ENCODE peak calls at places on chromosomes 12 and 14, in four cellular contexts. One of them, this sample, is unnamed.
A peak's percentile ranks its signal among the peaks of the same experiment; 100 is the strongest.

GRCh38 chr14:82067221-82067620 is 533.6 kb upstream of the SEL1L start:
- DNase-seq in PC-3: no peak
- DNase-seq in MG63: no peak
- DNase-seq in stomach: no peak
- DNase-seq in this sample: no peak

GRCh38 chr12:27907766-27908165 is 64.8 kb downstream of the PTHLH start:
- DNase-seq in PC-3: peak; percentile 88
- DNase-seq in MG63: no peak
- DNase-seq in stomach: no peak
- DNase-seq in this sample: no peak

GRCh38 chr12:123059501-123059900 is 79.0 kb downstream of the ARL6IP4 start:
- DNase-seq in PC-3: no peak
- DNase-seq in MG63: no peak
- DNase-seq in stomach: no peak
- DNase-seq in this sample: no peak

GRCh38 chr14:21059842-21060589 is 2.4 kb downstream of the RNASE8 start:
- DNase-seq in PC-3: no peak
- DNase-seq in MG63: no peak
- DNase-seq in stomach: no peak
- DNase-seq in this sample: no peak

GRCh38 chr12:108591267-108591980 is 6.5 kb downstream of the TMEM119 start:
- DNase-seq in PC-3: no peak
- DNase-seq in MG63: no peak
- DNase-seq in stomach: no peak
- DNase-seq in this sample: no peak

GRCh38 chr12:80513211-80513610 is 69.2 kb downstream of the PTPRQ start:
- DNase-seq in PC-3: no peak
- DNase-seq in MG63: no peak
- DNase-seq in stomach: no peak
- DNase-seq in this sample: peak; percentile 14

GRCh38 chr12:117994551-117995438 is 21.7 kb upstream of the RFC5 start:
- DNase-seq in PC-3: no peak
- DNase-seq in MG63: no peak
- DNase-seq in stomach: no peak
- DNase-seq in this sample: no peak

GRCh38 chr14:91158091-91158790 is 44.4 kb downstream of the DGLUCY start:
- DNase-seq in PC-3: no peak
- DNase-seq in MG63: no peak
- DNase-seq in stomach: peak; percentile 81
- DNase-seq in this sample: no peak

GRCh38 chr12:115338566-115339294 is 654.8 kb upstream of the TBX3 start:
- DNase-seq in PC-3: peak; percentile 60
- DNase-seq in MG63: no peak
- DNase-seq in stomach: no peak
- DNase-seq in this sample: no peak

GRCh38 chr14:69298131-69299071 is 38.4 kb downstream of the GALNT16 start:
- DNase-seq in PC-3: no peak
- DNase-seq in MG63: no peak
- DNase-seq in stomach: no peak
- DNase-seq in this sample: peak; percentile 40

DNA sequence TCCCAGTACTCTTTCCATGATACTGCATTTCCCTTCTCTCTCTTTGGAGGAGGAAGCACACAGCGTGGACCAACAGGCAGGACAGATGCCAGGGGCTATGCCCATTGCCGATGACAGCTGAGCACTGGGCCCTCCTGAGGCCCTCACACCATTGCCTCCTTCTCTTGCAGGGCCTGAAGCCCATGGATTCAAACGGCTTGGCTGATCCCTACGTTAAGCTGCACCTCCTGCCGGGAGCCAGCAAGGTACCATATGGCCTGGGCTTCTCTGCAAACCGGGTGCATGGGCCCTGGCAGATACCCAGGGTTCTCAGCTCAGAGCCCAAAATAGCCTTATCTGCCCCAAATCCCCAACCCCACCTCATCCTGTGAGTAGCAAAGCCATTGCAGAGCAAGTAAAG is 25.2 kb upstream of the OAS1 start:
- DNase-seq in PC-3: no peak
- DNase-seq in MG63: no peak
- DNase-seq in stomach: no peak
- DNase-seq in this sample: no peak
- H3K27me3 ChIP-seq in PC-3: peaks cover 91% of the 10 kb centered on the region
- H3K27me3 ChIP-seq in MG63: peaks cover 13% of the 10 kb centered on the region
- H3K27me3 ChIP-seq in stomach: peaks cover 47% of the 10 kb centered on the region
- H3K27me3 ChIP-seq in this sample: peaks cover 42% of the 10 kb centered on the region

DNA sequence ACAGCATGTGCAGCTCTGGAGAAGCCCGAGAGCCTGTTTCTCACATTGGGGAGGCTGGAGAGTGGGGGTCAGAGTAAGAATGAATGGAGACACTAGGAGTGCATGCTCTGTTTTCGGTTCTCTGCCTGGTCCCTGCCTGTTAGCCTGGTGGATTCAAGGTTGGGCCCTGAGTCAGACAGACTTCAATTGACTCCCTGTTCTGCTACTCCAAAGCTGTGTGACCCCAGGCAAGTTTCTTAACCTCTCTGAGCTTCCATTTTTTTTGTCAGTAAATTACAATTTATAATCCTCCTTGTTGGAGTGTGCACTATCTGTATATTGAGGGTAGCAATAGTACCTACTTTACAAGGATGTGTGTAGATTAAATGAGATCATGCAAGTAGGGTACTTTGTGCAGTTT is 102.6 kb upstream of the ESRRB start:
- DNase-seq in PC-3: no peak
- DNase-seq in MG63: no peak
- DNase-seq in stomach: no peak
- DNase-seq in this sample: no peak
- H3K27me3 ChIP-seq in PC-3: peaks cover 4% of the 10 kb centered on the region
- H3K27me3 ChIP-seq in MG63: no peaks in the 10 kb centered on the region
- H3K27me3 ChIP-seq in stomach: peaks cover 4% of the 10 kb centered on the region
- H3K27me3 ChIP-seq in this sample: peaks cover 3% of the 10 kb centered on the region

GRCh38 chr12:54008260-54008552 is 579 bp upstream of the HOXC8 start:
- DNase-seq in PC-3: no peak
- DNase-seq in MG63: no peak
- DNase-seq in stomach: no peak
- DNase-seq in this sample: no peak

GRCh38 chr12:54011665-54012532 is 3.1 kb downstream of the HOXC8 start:
- DNase-seq in PC-3: no peak
- DNase-seq in MG63: no peak
- DNase-seq in stomach: no peak
- DNase-seq in this sample: no peak

GRCh38 chr12:54009171-54010052 is 627 bp downstream of the HOXC8 start:
- DNase-seq in PC-3: peak; percentile 46
- DNase-seq in MG63: peak; percentile 44
- DNase-seq in stomach: no peak
- DNase-seq in this sample: no peak

GRCh38 chr12:54010972-54011664 is 2.3 kb downstream of the HOXC8 start:
- DNase-seq in PC-3: no peak
- DNase-seq in MG63: no peak
- DNase-seq in stomach: no peak
- DNase-seq in this sample: no peak

DNA sequence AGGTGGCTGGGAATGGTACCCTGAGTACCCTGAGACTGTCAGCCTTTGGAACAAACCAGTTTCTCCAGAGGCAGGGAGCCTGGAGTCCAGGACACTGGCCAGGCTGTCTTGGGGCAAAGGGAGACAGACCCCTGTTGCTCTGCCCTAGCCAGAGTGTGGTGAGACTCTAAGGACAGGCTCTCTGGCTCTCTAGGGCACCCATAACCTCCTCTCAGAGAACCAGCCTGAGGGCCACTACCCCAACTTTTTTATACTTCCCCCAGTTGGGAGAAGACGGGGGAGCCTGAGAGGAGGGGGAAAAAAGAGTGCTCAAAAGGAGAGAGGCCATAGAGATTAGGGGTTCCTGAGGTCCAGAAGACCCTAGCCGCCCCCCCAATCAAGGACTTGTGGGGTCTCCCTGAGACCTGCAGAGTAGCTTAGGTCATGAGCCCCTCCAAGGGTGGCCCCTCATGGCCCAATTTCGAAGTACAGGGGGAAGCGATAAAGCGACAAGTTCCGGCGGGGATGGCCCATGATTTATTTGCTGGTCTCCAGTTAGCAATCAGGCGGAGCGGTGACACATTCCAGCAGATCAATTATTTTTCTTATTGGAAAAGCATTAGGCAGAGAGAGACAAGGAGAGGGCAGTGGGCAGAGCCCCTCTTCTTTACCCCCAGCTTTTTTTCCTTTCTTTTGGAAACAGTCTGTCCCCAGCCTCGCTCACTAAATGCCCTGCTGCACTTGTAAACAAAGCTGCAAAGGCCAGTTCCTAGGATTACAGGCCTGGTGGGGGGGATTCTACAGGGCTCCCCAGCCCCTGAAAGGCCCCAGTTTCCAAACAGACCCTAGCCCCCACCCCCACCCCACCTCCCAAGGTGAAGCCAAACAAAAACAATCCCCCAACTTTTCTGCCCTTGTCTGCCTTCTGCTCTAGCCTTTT is 1.5 kb downstream of the HOXC8 start:
- DNase-seq in PC-3: no peak
- DNase-seq in MG63: no peak
- DNase-seq in stomach: no peak
- DNase-seq in this sample: no peak
- H3K27me3 ChIP-seq in PC-3: no peaks in the 10 kb centered on the region
- H3K27me3 ChIP-seq in MG63: no peaks in the 10 kb centered on the region
- H3K27me3 ChIP-seq in stomach: peaks cover 100% of the 10 kb centered on the region
- H3K27me3 ChIP-seq in this sample: peaks cover 93% of the 10 kb centered on the region

DNA sequence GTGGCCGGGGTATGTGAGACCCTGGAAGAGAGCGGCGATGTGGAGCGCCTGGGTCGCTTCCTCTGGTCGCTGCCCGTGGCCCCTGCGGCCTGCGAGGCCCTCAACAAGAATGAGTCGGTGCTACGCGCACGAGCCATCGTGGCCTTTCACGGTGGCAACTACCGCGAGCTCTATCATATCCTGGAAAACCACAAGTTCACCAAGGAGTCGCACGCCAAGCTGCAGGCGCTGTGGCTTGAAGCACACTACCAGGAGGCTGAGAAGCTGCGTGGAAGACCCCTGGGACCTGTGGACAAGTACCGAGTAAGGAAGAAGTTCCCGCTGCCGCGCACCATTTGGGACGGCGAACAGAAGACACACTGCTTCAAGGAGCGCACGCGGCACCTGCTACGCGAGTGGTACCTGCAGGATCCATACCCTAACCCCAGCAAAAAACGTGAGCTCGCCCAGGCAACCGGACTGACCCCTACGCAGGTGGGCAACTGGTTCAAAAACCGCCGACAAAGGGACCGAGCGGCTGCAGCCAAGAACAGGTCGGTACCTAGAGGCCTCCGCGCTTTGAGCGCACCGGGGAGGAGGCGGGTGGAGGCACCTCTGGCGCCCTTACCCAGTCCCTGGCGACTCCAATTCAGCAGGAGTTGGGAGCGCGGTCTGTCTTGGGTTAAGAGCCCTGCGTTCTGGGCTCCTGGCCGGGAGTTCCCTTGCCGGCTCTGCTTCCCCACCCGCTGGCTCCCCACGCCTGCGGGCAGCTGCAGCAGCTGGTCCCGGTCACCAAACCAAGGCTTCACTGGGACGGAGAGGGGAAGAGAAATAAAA is 700 bp downstream of the SIX6 start:
- DNase-seq in PC-3: no peak
- DNase-seq in MG63: no peak
- DNase-seq in stomach: no peak
- DNase-seq in this sample: no peak
- H3K27me3 ChIP-seq in PC-3: peaks cover 74% of the 10 kb centered on the region
- H3K27me3 ChIP-seq in MG63: peaks cover 41% of the 10 kb centered on the region
- H3K27me3 ChIP-seq in stomach: peaks cover 100% of the 10 kb centered on the region
- H3K27me3 ChIP-seq in this sample: peaks cover 100% of the 10 kb centered on the region

GRCh38 chr12:13277278-13277677 is 80.8 kb downstream of the EMP1 start:
- DNase-seq in PC-3: no peak
- DNase-seq in MG63: no peak
- DNase-seq in stomach: no peak
- DNase-seq in this sample: no peak

GRCh38 chr12:13273097-13273496 is 76.6 kb downstream of the EMP1 start:
- DNase-seq in PC-3: no peak
- DNase-seq in MG63: no peak
- DNase-seq in stomach: no peak
- DNase-seq in this sample: no peak

GRCh38 chr12:13273850-13274249 is 77.3 kb downstream of the EMP1 start:
- DNase-seq in PC-3: no peak
- DNase-seq in MG63: no peak
- DNase-seq in stomach: no peak
- DNase-seq in this sample: no peak

GRCh38 chr12:13278249-13278787 is 81.8 kb downstream of the EMP1 start:
- DNase-seq in PC-3: peak; percentile 69
- DNase-seq in MG63: peak; percentile 56
- DNase-seq in stomach: peak; percentile 78
- DNase-seq in this sample: no peak

GRCh38 chr12:13275366-13275765 is 78.8 kb downstream of the EMP1 start:
- DNase-seq in PC-3: no peak
- DNase-seq in MG63: no peak
- DNase-seq in stomach: no peak
- DNase-seq in this sample: no peak
- H3K27me3 ChIP-seq in PC-3: peaks cover 70% of the 10 kb centered on the region
- H3K27me3 ChIP-seq in MG63: peaks cover 2% of the 10 kb centered on the region
- H3K27me3 ChIP-seq in stomach: peaks cover 20% of the 10 kb centered on the region
- H3K27me3 ChIP-seq in this sample: no peaks in the 10 kb centered on the region

GRCh38 chr12:59484575-59484974 is 111.3 kb upstream of the SLC16A7 start:
- DNase-seq in PC-3: no peak
- DNase-seq in MG63: no peak
- DNase-seq in stomach: no peak
- DNase-seq in this sample: no peak

GRCh38 chr12:59491877-59492276 is 104.0 kb upstream of the SLC16A7 start:
- DNase-seq in PC-3: no peak
- DNase-seq in MG63: no peak
- DNase-seq in stomach: no peak
- DNase-seq in this sample: no peak

DNA sequence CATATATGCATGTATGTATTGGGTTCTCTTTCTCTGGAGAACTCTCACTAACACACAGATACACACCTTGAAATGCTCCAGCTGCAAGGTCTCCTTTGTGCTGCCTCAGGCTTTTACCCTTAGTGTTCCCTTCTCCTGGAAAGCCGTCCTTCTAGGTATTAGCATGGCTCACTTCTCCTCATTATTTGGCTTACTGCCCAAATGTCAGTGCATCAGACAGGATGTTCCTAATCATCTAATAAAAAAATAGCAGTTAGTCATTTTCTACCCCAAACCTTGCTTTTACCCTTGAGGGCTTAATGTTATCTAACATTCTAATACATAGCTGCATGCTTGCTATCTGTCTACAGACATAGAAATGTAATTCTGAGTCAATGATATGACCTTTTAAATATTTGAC is 109.0 kb upstream of the SLC16A7 start:
- DNase-seq in PC-3: peak; percentile 62
- DNase-seq in MG63: no peak
- DNase-seq in stomach: no peak
- DNase-seq in this sample: no peak
- H3K27me3 ChIP-seq in PC-3: no peaks in the 10 kb centered on the region
- H3K27me3 ChIP-seq in MG63: no peaks in the 10 kb centered on the region
- H3K27me3 ChIP-seq in stomach: no peaks in the 10 kb centered on the region
- H3K27me3 ChIP-seq in this sample: no peaks in the 10 kb centered on the region

GRCh38 chr14:100573757-100574641 is 13.2 kb downstream of the BEGAIN start:
- DNase-seq in PC-3: no peak
- DNase-seq in MG63: no peak
- DNase-seq in stomach: no peak
- DNase-seq in this sample: no peak
- H3K27me3 ChIP-seq in PC-3: peaks cover 8% of the 10 kb centered on the region
- H3K27me3 ChIP-seq in MG63: no peaks in the 10 kb centered on the region
- H3K27me3 ChIP-seq in stomach: peaks cover 58% of the 10 kb centered on the region
- H3K27me3 ChIP-seq in this sample: peaks cover 12% of the 10 kb centered on the region

This sample was measured in RWPE2.